ENCODE peak calls at places on chromosomes 1 and 21, in nine cellular contexts. I is HS-27A; Y is neural crest cell; Q is COR-L47; D is T47D; R is NCI-H226; J is A549; Z is effector CD8-positive, alpha-beta T cell; B is activated T-cell treated with anti-CD3 and anti-CD28 coated beads for 4 hours. U is an unnamed sample.

GRCh38 chr1:223765036-223765718 is 52.8 kb downstream of the CAPN2 start:
- DNase-seq in J (no peak), R (no peak), Y (peak), Z (no peak), D (no peak), I (no peak), B (no peak), Q (peak), U (no peak)

GRCh38 chr1:236688705-236689104 is 2.4 kb downstream of the ACTN2 start:
- DNase-seq in I (no peak), Q (no peak), D (no peak), J (no peak), B (no peak), R (no peak), Z (no peak), Y (no peak), U (no peak)

GRCh38 chr21:29163381-29164115 is 33.1 kb downstream of the MAP3K7CL start:
- DNase-seq in B (no peak), Y (no peak), I (no peak), J (no peak), R (no peak), D (no peak), Q (no peak), Z (no peak), U (no peak)

GRCh38 chr1:116531917-116532316 is 38.9 kb downstream of the CD58 start:
- DNase-seq in I (no peak), J (no peak), D (no peak), Y (no peak), R (no peak), Z (no peak), B (no peak), Q (no peak), U (no peak)

GRCh38 chr1:187680823-187681222 is 852.1 kb downstream of the PLA2G4A start:
- DNase-seq in J (no peak), Q (no peak), R (peak), D (no peak), Y (no peak), B (no peak), Z (no peak), I (no peak), U (no peak)

GRCh38 chr1:19651141-19651737 is 7.1 kb downstream of the NBL1 start:
- DNase-seq in R (no peak), Z (peak), I (no peak), D (no peak), Y (peak), Q (peak), B (no peak), J (peak), U (no peak)

GRCh38 chr21:41446571-41446970 is 20.5 kb downstream of the MX1 start:
- DNase-seq in B (no peak), Q (no peak), J (no peak), Z (no peak), Y (no peak), D (no peak), R (no peak), I (no peak), U (no peak)

GRCh38 chr1:201295861-201296260 is 12.6 kb downstream of the PKP1 start:
- DNase-seq in B (no peak), Y (no peak), J (peak), R (peak), D (no peak), Z (no peak), Q (no peak), I (peak), U (no peak)

GRCh38 chr1:157521056-157521455 is 31.3 kb downstream of the FCRL5 start:
- DNase-seq in R (no peak), Z (no peak), Y (no peak), J (no peak), B (no peak), I (no peak), Q (no peak), D (no peak), U (no peak)

GRCh38 chr1:177729646-177730045 is 240.2 kb downstream of the SEC16B start:
- DNase-seq in I (no peak), D (no peak), J (no peak), Z (no peak), R (no peak), B (no peak), Y (no peak), Q (no peak), U (no peak)

GRCh38 chr1:228297822-228298221 is 90.0 kb downstream of the OBSCN start:
- DNase-seq in R (no peak), I (no peak), Z (no peak), B (no peak), Y (no peak), D (no peak), Q (no peak), J (no peak), U (no peak)

GRCh38 chr1:150362721-150363425 is 1.1 kb upstream of the RPRD2 start:
- DNase-seq in I (no peak), D (no peak), Z (no peak), Q (no peak), Y (no peak), B (peak), R (no peak), J (no peak), U (no peak)

GRCh38 chr1:174433451-174433850 is 14.3 kb upstream of the GPR52 start:
- DNase-seq in R (no peak), B (no peak), J (no peak), I (no peak), D (no peak), Z (no peak), Y (no peak), Q (no peak), U (no peak)

GRCh38 chr1:229905652-229906051 is 161.4 kb upstream of the GALNT2 start:
- DNase-seq in Q (no peak), Z (no peak), J (no peak), R (no peak), D (no peak), B (no peak), I (no peak), Y (no peak), U (no peak)

GRCh38 chr1:110243146-110243545 is 33.0 kb downstream of the KCNC4 start:
- DNase-seq in J (no peak), I (no peak), D (no peak), Z (no peak), Q (no peak), B (no peak), R (no peak), Y (no peak), U (no peak)

GRCh38 chr1:47187226-47187925 is 2.5 kb downstream of the PDZK1IP1 start:
- DNase-seq in Z (no peak), I (no peak), D (no peak), Y (no peak), Q (no peak), J (no peak), B (no peak), R (no peak), U (no peak)

GRCh38 chr1:169804941-169805340 is 10.2 kb upstream of the METTL18 start:
- DNase-seq in D (no peak), Z (no peak), J (no peak), B (no peak), Y (no peak), I (no peak), Q (no peak), R (no peak), U (no peak)

GRCh38 chr1:230857822-230858221 is 10.5 kb downstream of the C1orf198 start:
- DNase-seq in D (no peak), Z (no peak), I (no peak), Q (no peak), B (no peak), J (no peak), R (no peak), Y (no peak), U (no peak)

GRCh38 chr1:213724640-213725536 is 262.9 kb upstream of the PROX1 start:
- DNase-seq in I (no peak), Y (peak), Q (no peak), D (no peak), B (no peak), J (no peak), Z (no peak), R (no peak), U (no peak)

GRCh38 chr1:101290922-101291561 is 54.2 kb downstream of the S1PR1 start:
- DNase-seq in J (no peak), Q (no peak), B (no peak), Z (no peak), I (no peak), D (no peak), Y (no peak), R (no peak), U (no peak)

GRCh38 chr1:173122958-173123852 is 72.5 kb upstream of the TNFSF18 start:
- DNase-seq in Q (no peak), B (no peak), J (peak), I (no peak), D (peak), Y (no peak), R (peak), Z (no peak), U (no peak)

GRCh38 chr1:108813326-108813725 is 43.6 kb downstream of the AKNAD1 start:
- DNase-seq in J (no peak), I (no peak), Y (no peak), Q (no peak), D (no peak), R (no peak), Z (no peak), B (no peak), U (no peak)

GRCh38 chr1:121519042-121519755 is 334.4 kb downstream of the SRGAP2C start:
- DNase-seq in Z (peak), J (peak), Q (peak), B (peak), R (peak), I (peak), Y (peak), D (no peak), U (peak)

GRCh38 chr1:158101944-158102343 is 78.8 kb upstream of the CD1D start:
- DNase-seq in I (no peak), D (no peak), J (no peak), Z (no peak), Y (no peak), B (no peak), R (peak), Q (no peak), U (no peak)

GRCh38 chr21:45383111-45383614 is 21.8 kb upstream of the COL18A1 start:
- DNase-seq in J (no peak), I (no peak), Z (no peak), B (no peak), D (no peak), R (no peak), Q (peak), Y (no peak), U (no peak)

GRCh38 chr1:156233421-156234127 is 8.4 kb upstream of the BGLAP start:
- DNase-seq in D (no peak), Q (no peak), I (no peak), Z (no peak), B (no peak), R (peak), J (no peak), Y (no peak), U (no peak)

GRCh38 chr1:229970714-229971113 is 96.3 kb upstream of the GALNT2 start:
- DNase-seq in I (no peak), D (no peak), B (no peak), J (no peak), Q (no peak), Z (no peak), R (no peak), Y (no peak), U (no peak)

GRCh38 chr1:45478129-45478802 is 12.7 kb downstream of the TESK2 start:
- DNase-seq in I (no peak), J (no peak), R (no peak), Q (no peak), Y (no peak), D (no peak), Z (no peak), B (no peak), U (no peak)

GRCh38 chr1:56777972-56778371 is 41.2 kb downstream of the FYB2 start:
- DNase-seq in Y (no peak), D (no peak), J (no peak), Z (no peak), Q (no peak), R (no peak), I (no peak), B (no peak), U (no peak)

GRCh38 chr1:183845681-183846080 is 40.8 kb downstream of the RGL1 start:
- DNase-seq in Z (no peak), D (no peak), Q (no peak), R (no peak), I (no peak), J (no peak), B (no peak), Y (no peak), U (no peak)

GRCh38 chr1:155313266-155313665 is 4.6 kb downstream of the FDPS start:
- DNase-seq in B (no peak), J (no peak), D (no peak), I (no peak), Z (no peak), Y (no peak), Q (no peak), R (no peak), U (no peak)

GRCh38 chr21:18161841-18162240 is 82.8 kb upstream of the CHODL start:
- DNase-seq in J (no peak), R (no peak), Y (no peak), B (no peak), Q (peak), Z (no peak), I (no peak), D (no peak), U (no peak)

GRCh38 chr1:171736204-171736603 is 5.7 kb downstream of the VAMP4 start:
- DNase-seq in I (no peak), Z (no peak), J (no peak), Y (no peak), R (no peak), B (no peak), Q (no peak), D (no peak), U (no peak)

GRCh38 chr1:213934642-213935041 is 53.1 kb upstream of the PROX1 start:
- DNase-seq in Z (no peak), R (peak), I (no peak), Q (peak), B (no peak), Y (no peak), D (no peak), J (no peak), U (no peak)

GRCh38 chr21:39180429-39181019 is 2.7 kb downstream of the PSMG1 start:
- DNase-seq in Z (no peak), D (no peak), Q (no peak), J (no peak), R (no peak), B (no peak), Y (no peak), I (no peak), U (no peak)